ENCODE peak calls at places on chromosomes 7 and 10, in six cellular contexts. A is spleen, T is AG10803, R is GM23338, N is fibroblast of pulmonary artery, P is heart right ventricle. B is an unnamed sample.

GRCh38 chr7:87483131-87483530 is 7.7 kb upstream of the ABCB4 start:
- DNase-seq in A (no peak), T (no peak), R (no peak), N (no peak), P (no peak), B (no peak)

GRCh38 chr10:131855763-131856401 is 44.9 kb upstream of the PPP2R2D start:
- DNase-seq in A (peak), T (no peak), R (no peak), N (no peak), P (no peak), B (no peak)

GRCh38 chr7:106486331-106486730 is 174.6 kb downstream of the CCDC71L start:
- DNase-seq in A (no peak), T (peak), R (no peak), N (peak), P (no peak), B (no peak)

GRCh38 chr7:77258014-77258413 is 58.4 kb upstream of the FGL2 start:
- DNase-seq in A (no peak), T (peak), R (no peak), N (peak), P (no peak), B (no peak)

GRCh38 chr7:102472126-102473041 is 6.3 kb downstream of the POLR2J start:
- DNase-seq in A (peak), T (no peak), R (no peak), N (no peak), P (no peak), B (no peak)

GRCh38 chr10:123096452-123096851 is 39.3 kb upstream of the HMX3 start:
- DNase-seq in A (no peak), T (no peak), R (no peak), N (no peak), P (no peak), B (no peak)

GRCh38 chr7:38820571-38820970 is 88.4 kb downstream of the VPS41 start:
- DNase-seq in A (no peak), T (no peak), R (no peak), N (no peak), P (no peak), B (no peak)

GRCh38 chr10:124703778-124704427 is 40.3 kb downstream of the FAM53B start:
- DNase-seq in A (peak), T (peak), R (no peak), N (peak), P (peak), B (peak)

GRCh38 chr10:123019264-123019663 is 10.5 kb downstream of the ACADSB start:
- DNase-seq in A (no peak), T (no peak), R (no peak), N (no peak), P (no peak), B (no peak)

GRCh38 chr10:112385143-112385695 is 11.3 kb downstream of the ACSL5 start:
- DNase-seq in A (no peak), T (no peak), R (no peak), N (no peak), P (no peak), B (no peak)

GRCh38 chr10:71511206-71511605 is 114.5 kb downstream of the CDH23 start:
- DNase-seq in A (peak), T (no peak), R (no peak), N (no peak), P (no peak), B (no peak)

GRCh38 chr7:130844811-130845580 is 111.0 kb upstream of the KLF14 start:
- DNase-seq in A (no peak), T (peak), R (no peak), N (peak), P (no peak), B (no peak)

GRCh38 chr10:118818621-118819221 is 64.0 kb upstream of the CACUL1 start:
- DNase-seq in A (no peak), T (no peak), R (no peak), N (no peak), P (no peak), B (no peak)

GRCh38 chr7:87058739-87059524 is 522 bp downstream of the ELAPOR2 start:
- DNase-seq in A (no peak), T (no peak), R (peak), N (no peak), P (peak), B (no peak)

GRCh38 chr10:21334891-21335696 is 190.4 kb downstream of the SKIDA1 start:
- DNase-seq in A (peak), T (peak), R (no peak), N (peak), P (peak), B (peak)

GRCh38 chr7:16657656-16658279 is 11.8 kb downstream of the BZW2 start:
- DNase-seq in A (no peak), T (peak), R (peak), N (peak), P (peak), B (no peak)

GRCh38 chr10:42932735-42933453 is 144.0 kb upstream of the RET start:
- DNase-seq in A (peak), T (no peak), R (peak), N (no peak), P (no peak), B (no peak)

GRCh38 chr7:102469351-102469971 is 4.7 kb downstream of the LRWD1 start:
- DNase-seq in A (peak), T (no peak), R (no peak), N (no peak), P (no peak), B (no peak)

GRCh38 chr10:100731603-100732596 is 13.5 kb upstream of the PAX2 start:
- DNase-seq in A (peak), T (no peak), R (peak), N (no peak), P (no peak), B (no peak)

GRCh38 chr7:79199266-79199665 is 254.2 kb downstream of the MAGI2 start:
- DNase-seq in A (no peak), T (no peak), R (no peak), N (peak), P (no peak), B (no peak)

GRCh38 chr7:112286294-112287086 is 80.0 kb downstream of the ZNF277 start:
- DNase-seq in A (no peak), T (no peak), R (no peak), N (peak), P (no peak), B (no peak)

GRCh38 chr7:26789481-26790175 is 74.8 kb downstream of the SKAP2 start:
- DNase-seq in A (no peak), T (peak), R (no peak), N (no peak), P (no peak), B (no peak)

GRCh38 chr10:104577861-104578480 is 63.1 kb upstream of the SORCS3 start:
- DNase-seq in A (no peak), T (peak), R (peak), N (no peak), P (no peak), B (no peak)
- TF ChIP-seq CTCF in A (no peak), T (no peak), R (peak), N (no peak), P (no peak), B (no peak)

GRCh38 chr10:15167411-15168295 is 840 bp downstream of the NMT2 start:
- DNase-seq in A (no peak), T (peak), R (peak), N (peak), P (peak), B (no peak)

GRCh38 chr10:15169555-15170407 is 1.3 kb upstream of the NMT2 start:
- DNase-seq in A (no peak), T (peak), R (no peak), N (no peak), P (peak), B (no peak)

GRCh38 chr10:15166325-15166724 is 2.2 kb downstream of the NMT2 start:
- DNase-seq in A (no peak), T (no peak), R (no peak), N (no peak), P (no peak), B (no peak)

GRCh38 chr10:15168296-15168780 is at the start of gene NMT2:
- DNase-seq in A (peak), T (no peak), R (peak), N (no peak), P (peak), B (peak)

DNA sequence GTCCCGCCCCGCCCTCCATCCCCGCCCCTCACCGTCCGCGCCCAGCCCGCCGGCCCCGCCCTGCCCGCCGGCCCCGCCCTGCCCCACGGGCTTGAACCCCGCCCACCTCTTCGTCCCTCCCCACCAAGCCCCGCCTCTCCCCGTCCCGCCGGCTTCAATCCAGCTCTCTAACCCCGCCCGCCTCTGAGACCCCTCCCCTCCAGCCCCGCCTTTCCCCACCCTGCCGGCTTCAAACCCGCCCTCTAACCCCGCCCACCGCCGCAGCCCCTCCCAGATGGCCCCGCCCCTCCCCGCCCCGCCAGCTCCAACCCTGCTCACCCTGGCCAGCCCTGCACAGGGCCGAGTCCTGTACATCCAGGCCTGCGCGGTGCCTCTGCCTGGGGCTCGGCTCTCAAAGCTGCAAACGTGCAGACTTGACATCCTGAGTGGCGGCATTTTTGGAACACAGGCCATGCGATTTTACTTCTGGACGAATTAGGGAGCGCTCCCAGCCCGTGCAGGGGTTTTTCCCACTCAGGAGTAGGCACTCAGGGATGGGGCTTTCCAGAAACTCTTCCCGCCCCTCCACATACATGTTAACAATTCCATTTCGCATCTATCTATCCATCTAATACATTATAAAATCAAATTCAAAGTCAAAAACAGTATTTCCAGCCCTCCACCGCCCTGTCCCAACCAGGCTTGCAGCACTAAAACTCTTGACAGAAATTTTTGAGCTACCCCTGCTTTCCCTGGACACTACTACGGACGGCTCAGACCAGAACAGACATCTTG is 475 bp upstream of the NMT2 start:
- DNase-seq in A (peak), T (peak), R (peak), N (peak), P (peak), B (peak)
- H3K4me3 ChIP-seq in A (peak), T (no peak), R (peak), N (no peak), P (peak), B (no peak)

GRCh38 chr7:157612664-157613561 is 276.1 kb downstream of the DNAJB6 start:
- DNase-seq in A (peak), T (no peak), R (peak), N (no peak), P (no peak), B (no peak)
- TF ChIP-seq CTCF in A (no peak), T (no peak), R (no peak), N (no peak), P (no peak), B (no peak)

DNA sequence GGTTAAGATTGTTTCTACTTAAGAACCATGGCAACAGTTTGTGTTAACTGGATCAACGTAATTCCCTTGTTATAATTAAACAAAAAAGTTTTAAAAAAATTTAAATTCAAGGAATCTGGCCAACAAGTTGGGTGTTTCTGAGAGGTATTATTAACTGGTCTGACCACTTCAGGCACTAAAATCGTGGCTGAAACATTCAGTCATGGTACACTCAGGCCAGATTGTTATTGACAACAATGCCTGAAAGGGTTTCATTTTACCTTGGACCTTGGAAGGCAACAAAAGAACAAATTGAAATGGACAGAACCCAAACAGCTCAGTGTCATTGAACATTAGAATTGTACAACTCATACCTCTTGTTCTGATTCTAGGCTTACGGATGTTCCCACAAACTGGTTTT is 103.3 kb upstream of the ARMC3 start:
- DNase-seq in A (no peak), T (no peak), R (no peak), N (no peak), P (no peak), B (no peak)
- H3K4me3 ChIP-seq in A (no peak), T (no peak), R (no peak), N (no peak), P (no peak), B (no peak)

GRCh38 chr10:95661818-95662217 is 5.3 kb upstream of the ALDH18A1 start:
- DNase-seq in A (no peak), T (no peak), R (no peak), N (no peak), P (no peak), B (no peak)
- TF ChIP-seq CTCF in A (no peak), T (no peak), R (no peak), N (no peak), P (no peak), B (no peak)

B was measured in LNCaP clone FGC.